ENCODE peak calls at places on chromosomes 2 and 18, in ten cellular contexts. One of them, this sample, is unnamed.

GRCh38 chr2:109066501-109066900 is 62.5 kb upstream of the SH3RF3 start:
- DNase-seq in cardiac muscle cell: no peak
- DNase-seq in K562: no peak
- DNase-seq in heart left ventricle: no peak
- DNase-seq in Panc1: no peak
- DNase-seq in astrocyte: no peak
- DNase-seq in Caco-2: no peak
- DNase-seq in hepatocyte: no peak
- DNase-seq in GM23248: no peak
- DNase-seq in OCI-LY7: no peak
- DNase-seq in this sample: no peak

GRCh38 chr2:237735762-237736161 is 62.8 kb upstream of the RBM44 start:
- DNase-seq in cardiac muscle cell: no peak
- DNase-seq in K562: no peak
- DNase-seq in OCI-LY7: no peak
- DNase-seq in heart left ventricle: no peak
- DNase-seq in astrocyte: no peak
- DNase-seq in hepatocyte: no peak
- DNase-seq in Caco-2: no peak
- DNase-seq in GM23248: no peak
- DNase-seq in Panc1: no peak
- DNase-seq in this sample: no peak

GRCh38 chr2:9847140-9847539 is 3.9 kb downstream of the TAF1B start:
- DNase-seq in Panc1: no peak
- DNase-seq in K562: no peak
- DNase-seq in OCI-LY7: no peak
- DNase-seq in astrocyte: peak; percentile 47
- DNase-seq in heart left ventricle: no peak
- DNase-seq in hepatocyte: no peak
- DNase-seq in GM23248: peak; percentile 13
- DNase-seq in Caco-2: no peak
- DNase-seq in cardiac muscle cell: no peak
- DNase-seq in this sample: no peak

GRCh38 chr2:179876266-179876665 is 14.9 kb upstream of the ZNF385B start:
- DNase-seq in OCI-LY7: peak; percentile 54
- DNase-seq in heart left ventricle: no peak
- DNase-seq in hepatocyte: no peak
- DNase-seq in K562: no peak
- DNase-seq in Caco-2: no peak
- DNase-seq in GM23248: no peak
- DNase-seq in cardiac muscle cell: no peak
- DNase-seq in Panc1: no peak
- DNase-seq in astrocyte: no peak
- DNase-seq in this sample: no peak

GRCh38 chr2:55431982-55432627 is 12.4 kb upstream of the CCDC88A start:
- DNase-seq in GM23248: peak; percentile 70
- DNase-seq in cardiac muscle cell: no peak
- DNase-seq in heart left ventricle: no peak
- DNase-seq in OCI-LY7: peak; percentile 69
- DNase-seq in astrocyte: peak; percentile 15
- DNase-seq in K562: no peak
- DNase-seq in Panc1: no peak
- DNase-seq in hepatocyte: peak; percentile 43
- DNase-seq in Caco-2: no peak
- DNase-seq in this sample: peak; percentile 47

GRCh38 chr2:67797801-67798535 is 264.8 kb downstream of the C1D start:
- DNase-seq in astrocyte: peak; percentile 65
- DNase-seq in Caco-2: no peak
- DNase-seq in OCI-LY7: no peak
- DNase-seq in GM23248: peak; percentile 46
- DNase-seq in heart left ventricle: no peak
- DNase-seq in hepatocyte: peak; percentile 51
- DNase-seq in Panc1: no peak
- DNase-seq in K562: no peak
- DNase-seq in cardiac muscle cell: no peak
- DNase-seq in this sample: peak; percentile 8

GRCh38 chr2:119749405-119750066 is 10.2 kb upstream of the PTPN4 start:
- DNase-seq in OCI-LY7: no peak
- DNase-seq in Caco-2: no peak
- DNase-seq in hepatocyte: no peak
- DNase-seq in GM23248: peak; percentile 71
- DNase-seq in Panc1: no peak
- DNase-seq in astrocyte: peak; percentile 76
- DNase-seq in cardiac muscle cell: no peak
- DNase-seq in K562: no peak
- DNase-seq in heart left ventricle: no peak
- DNase-seq in this sample: no peak

GRCh38 chr2:128513416-128514283 is 195.0 kb upstream of the HS6ST1 start:
- DNase-seq in Caco-2: no peak
- DNase-seq in GM23248: no peak
- DNase-seq in cardiac muscle cell: no peak
- DNase-seq in hepatocyte: no peak
- DNase-seq in Panc1: no peak
- DNase-seq in K562: no peak
- DNase-seq in astrocyte: no peak
- DNase-seq in OCI-LY7: peak; percentile 41
- DNase-seq in heart left ventricle: no peak
- DNase-seq in this sample: no peak

GRCh38 chr18:70405051-70405450 is 116.2 kb downstream of the SOCS6 start:
- DNase-seq in Panc1: no peak
- DNase-seq in cardiac muscle cell: no peak
- DNase-seq in Caco-2: no peak
- DNase-seq in astrocyte: no peak
- DNase-seq in OCI-LY7: no peak
- DNase-seq in hepatocyte: no peak
- DNase-seq in GM23248: peak; percentile 20
- DNase-seq in K562: no peak
- DNase-seq in heart left ventricle: no peak
- DNase-seq in this sample: no peak

GRCh38 chr2:33406622-33407021 is 69.8 kb upstream of the RASGRP3 start:
- DNase-seq in Caco-2: no peak
- DNase-seq in astrocyte: peak; percentile 70
- DNase-seq in Panc1: no peak
- DNase-seq in OCI-LY7: no peak
- DNase-seq in K562: no peak
- DNase-seq in GM23248: no peak
- DNase-seq in heart left ventricle: no peak
- DNase-seq in hepatocyte: no peak
- DNase-seq in cardiac muscle cell: no peak
- DNase-seq in this sample: peak; percentile 53

GRCh38 chr2:69034122-69034521 is 21.1 kb downstream of the ANTXR1 start:
- DNase-seq in hepatocyte: no peak
- DNase-seq in GM23248: no peak
- DNase-seq in Caco-2: no peak
- DNase-seq in Panc1: no peak
- DNase-seq in OCI-LY7: no peak
- DNase-seq in astrocyte: no peak
- DNase-seq in K562: no peak
- DNase-seq in heart left ventricle: no peak
- DNase-seq in cardiac muscle cell: no peak
- DNase-seq in this sample: no peak

GRCh38 chr2:183222751-183223150 is 98.5 kb downstream of the NUP35 start:
- DNase-seq in cardiac muscle cell: no peak
- DNase-seq in OCI-LY7: no peak
- DNase-seq in K562: no peak
- DNase-seq in astrocyte: peak; percentile 27
- DNase-seq in GM23248: no peak
- DNase-seq in hepatocyte: no peak
- DNase-seq in Caco-2: no peak
- DNase-seq in Panc1: no peak
- DNase-seq in heart left ventricle: no peak
- DNase-seq in this sample: no peak

DNA sequence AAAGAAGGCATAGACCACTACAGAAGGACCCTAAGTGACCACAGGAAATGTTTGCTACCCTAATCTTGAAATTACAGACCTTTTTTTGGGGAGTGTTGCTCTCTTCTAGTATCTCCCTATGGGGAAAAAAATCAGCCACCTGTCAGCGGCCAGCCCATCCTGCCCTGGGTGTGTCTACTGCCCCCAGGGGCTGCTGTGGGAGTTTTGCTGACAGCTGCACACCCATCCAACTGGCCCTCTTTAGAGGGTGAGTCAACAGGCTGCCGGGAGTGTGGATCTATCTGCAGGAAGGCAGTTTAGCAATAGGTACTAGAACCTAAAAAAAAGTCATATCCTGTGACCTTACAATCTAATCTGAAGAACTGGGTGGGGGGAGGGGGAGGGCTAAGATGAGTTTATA is 796 bp upstream of the DYSF start:
- DNase-seq in Caco-2: peak; percentile 70
- DNase-seq in cardiac muscle cell: peak; percentile 47
- DNase-seq in hepatocyte: peak; percentile 41
- DNase-seq in GM23248: peak; percentile 65
- DNase-seq in OCI-LY7: peak; percentile 23
- DNase-seq in Panc1: no peak
- DNase-seq in heart left ventricle: peak; percentile 55
- DNase-seq in K562: peak; percentile 85
- DNase-seq in astrocyte: no peak
- DNase-seq in this sample: peak; percentile 97
- H3K4me1 ChIP-seq in Caco-2: peaks cover 18% of the 10 kb centered on the region
- H3K4me1 ChIP-seq in cardiac muscle cell: peaks cover 62% of the 10 kb centered on the region
- H3K4me1 ChIP-seq in hepatocyte: peaks cover 5% of the 10 kb centered on the region
- H3K4me1 ChIP-seq in GM23248: peaks cover 10% of the 10 kb centered on the region
- H3K4me1 ChIP-seq in OCI-LY7: peaks cover 10% of the 10 kb centered on the region
- H3K4me1 ChIP-seq in Panc1: no peaks in the 10 kb centered on the region
- H3K4me1 ChIP-seq in heart left ventricle: peaks cover 46% of the 10 kb centered on the region
- H3K4me1 ChIP-seq in K562: peaks cover 20% of the 10 kb centered on the region
- H3K4me1 ChIP-seq in astrocyte: peaks cover 34% of the 10 kb centered on the region
- H3K4me1 ChIP-seq in this sample: peaks cover 43% of the 10 kb centered on the region

GRCh38 chr2:12419803-12420202 is 296.9 kb upstream of the TRIB2 start:
- DNase-seq in heart left ventricle: no peak
- DNase-seq in K562: no peak
- DNase-seq in GM23248: no peak
- DNase-seq in astrocyte: no peak
- DNase-seq in OCI-LY7: no peak
- DNase-seq in Caco-2: no peak
- DNase-seq in cardiac muscle cell: no peak
- DNase-seq in hepatocyte: no peak
- DNase-seq in Panc1: no peak
- DNase-seq in this sample: no peak

GRCh38 chr2:12412898-12413305 is 303.8 kb upstream of the TRIB2 start:
- DNase-seq in OCI-LY7: peak; percentile 12
- DNase-seq in heart left ventricle: no peak
- DNase-seq in GM23248: no peak
- DNase-seq in astrocyte: peak; percentile 70
- DNase-seq in Caco-2: no peak
- DNase-seq in cardiac muscle cell: no peak
- DNase-seq in Panc1: no peak
- DNase-seq in K562: no peak
- DNase-seq in hepatocyte: no peak
- DNase-seq in this sample: peak; percentile 33

GRCh38 chr2:12417811-12418210 is 298.9 kb upstream of the TRIB2 start:
- DNase-seq in cardiac muscle cell: no peak
- DNase-seq in K562: no peak
- DNase-seq in heart left ventricle: no peak
- DNase-seq in GM23248: no peak
- DNase-seq in OCI-LY7: no peak
- DNase-seq in Caco-2: no peak
- DNase-seq in Panc1: no peak
- DNase-seq in astrocyte: no peak
- DNase-seq in hepatocyte: no peak
- DNase-seq in this sample: no peak

GRCh38 chr2:12421061-12421460 is 295.7 kb upstream of the TRIB2 start:
- DNase-seq in Caco-2: no peak
- DNase-seq in Panc1: no peak
- DNase-seq in cardiac muscle cell: no peak
- DNase-seq in hepatocyte: no peak
- DNase-seq in GM23248: no peak
- DNase-seq in astrocyte: no peak
- DNase-seq in heart left ventricle: no peak
- DNase-seq in K562: no peak
- DNase-seq in OCI-LY7: no peak
- DNase-seq in this sample: no peak

GRCh38 chr2:12416600-12416999 is 300.1 kb upstream of the TRIB2 start:
- DNase-seq in Caco-2: peak; percentile 22
- DNase-seq in GM23248: peak; percentile 71
- DNase-seq in astrocyte: no peak
- DNase-seq in Panc1: no peak
- DNase-seq in OCI-LY7: peak; percentile 7
- DNase-seq in cardiac muscle cell: no peak
- DNase-seq in K562: peak; percentile 45
- DNase-seq in heart left ventricle: peak; percentile 33
- DNase-seq in hepatocyte: peak; percentile 25
- DNase-seq in this sample: peak; percentile 37
- H3K4me3 ChIP-seq in Caco-2: no peak overlapping the region
- H3K4me3 ChIP-seq in GM23248: no peak overlapping the region
- H3K4me3 ChIP-seq in astrocyte: no peak overlapping the region
- H3K4me3 ChIP-seq in Panc1: no peak overlapping the region
- H3K4me3 ChIP-seq in OCI-LY7: no peak overlapping the region
- H3K4me3 ChIP-seq in cardiac muscle cell: no peak overlapping the region
- H3K4me3 ChIP-seq in K562: no peak overlapping the region
- H3K4me3 ChIP-seq in heart left ventricle: no peak overlapping the region
- H3K4me3 ChIP-seq in hepatocyte: no peak overlapping the region
- H3K4me3 ChIP-seq in this sample: no peak overlapping the region

DNA sequence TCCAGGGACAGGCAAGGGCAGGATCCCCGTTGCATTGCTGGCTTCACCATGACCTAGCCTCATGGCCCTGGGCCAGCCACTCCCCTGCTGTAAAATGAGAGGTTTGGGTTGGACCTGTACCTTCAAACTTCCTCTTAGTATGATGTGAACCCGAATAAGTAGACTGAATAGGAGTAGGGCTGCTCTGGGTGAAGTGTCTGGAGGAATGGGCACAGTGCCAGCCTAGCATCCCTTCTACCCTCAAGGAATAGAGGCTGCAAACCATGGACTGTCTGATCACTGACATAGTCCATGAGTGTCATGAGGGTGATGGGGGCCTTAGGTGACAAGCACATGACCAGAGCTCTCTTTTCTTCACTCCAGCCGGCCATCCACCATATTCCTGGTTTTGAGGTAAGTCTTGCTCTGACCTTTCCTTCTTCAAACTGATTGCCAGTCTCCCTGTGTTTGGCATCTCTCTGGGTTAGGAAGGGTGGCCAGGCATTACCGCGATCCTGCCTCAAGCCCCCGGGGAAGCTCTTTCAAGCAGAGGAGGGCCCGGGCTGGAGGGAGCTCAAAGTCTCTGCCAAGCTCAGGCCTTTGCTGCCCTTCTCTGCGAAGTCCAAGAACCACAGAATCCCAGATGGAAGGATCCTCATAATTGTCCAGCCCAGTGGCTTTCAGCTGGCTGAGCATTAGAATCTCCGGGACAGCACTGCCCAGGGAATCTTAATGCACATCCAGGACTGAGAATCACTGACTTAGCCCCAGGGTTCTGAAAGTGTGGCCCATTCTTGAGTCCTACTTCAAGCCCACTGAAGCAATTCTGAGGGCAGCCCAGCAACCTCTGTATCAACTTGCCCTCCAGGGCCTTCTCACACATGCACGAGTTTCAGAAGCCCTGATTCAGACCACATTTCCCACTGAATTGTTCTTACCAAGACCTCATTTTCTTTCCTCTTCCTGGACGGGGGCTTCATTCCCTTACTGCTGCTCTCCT is 148.1 kb downstream of the DYSF start:
- DNase-seq in Panc1: no peak
- DNase-seq in GM23248: no peak
- DNase-seq in Caco-2: no peak
- DNase-seq in heart left ventricle: no peak
- DNase-seq in hepatocyte: no peak
- DNase-seq in OCI-LY7: no peak
- DNase-seq in K562: no peak
- DNase-seq in astrocyte: no peak
- DNase-seq in cardiac muscle cell: no peak
- DNase-seq in this sample: no peak
- H3K4me1 ChIP-seq in Panc1: no peaks in the 10 kb centered on the region
- H3K4me1 ChIP-seq in GM23248: peaks cover 8% of the 10 kb centered on the region
- H3K4me1 ChIP-seq in Caco-2: no peaks in the 10 kb centered on the region
- H3K4me1 ChIP-seq in heart left ventricle: peaks cover 20% of the 10 kb centered on the region
- H3K4me1 ChIP-seq in hepatocyte: peaks cover 4% of the 10 kb centered on the region
- H3K4me1 ChIP-seq in OCI-LY7: no peaks in the 10 kb centered on the region
- H3K4me1 ChIP-seq in K562: peaks cover 7% of the 10 kb centered on the region
- H3K4me1 ChIP-seq in astrocyte: peaks cover under 1% of the 10 kb centered on the region
- H3K4me1 ChIP-seq in cardiac muscle cell: no peaks in the 10 kb centered on the region
- H3K4me1 ChIP-seq in this sample: no peaks in the 10 kb centered on the region

GRCh38 chr2:139773720-139774277 is 993.6 kb upstream of the NXPH2 start:
- DNase-seq in GM23248: no peak
- DNase-seq in Panc1: no peak
- DNase-seq in astrocyte: peak; percentile 3
- DNase-seq in OCI-LY7: no peak
- DNase-seq in cardiac muscle cell: no peak
- DNase-seq in K562: no peak
- DNase-seq in Caco-2: no peak
- DNase-seq in heart left ventricle: no peak
- DNase-seq in hepatocyte: no peak
- DNase-seq in this sample: no peak
- H3K4me3 ChIP-seq in GM23248: no peak overlapping the region
- H3K4me3 ChIP-seq in Panc1: no peak overlapping the region
- H3K4me3 ChIP-seq in astrocyte: no peak overlapping the region
- H3K4me3 ChIP-seq in OCI-LY7: no peak overlapping the region
- H3K4me3 ChIP-seq in cardiac muscle cell: no peak overlapping the region
- H3K4me3 ChIP-seq in K562: no peak overlapping the region
- H3K4me3 ChIP-seq in Caco-2: no peak overlapping the region
- H3K4me3 ChIP-seq in heart left ventricle: no peak overlapping the region
- H3K4me3 ChIP-seq in hepatocyte: no peak overlapping the region
- H3K4me3 ChIP-seq in this sample: no peak overlapping the region

This sample was measured in SJCRH30.